ENCODE peak calls at places on chromosomes 7 and 10, in eight cellular contexts. C is breast epithelium, O is B cell, V is psoas muscle, X is choroid plexus epithelial cell, K is pancreas, Z is AG09309, I is Panc1. P is an unnamed sample.
A peak's percentile ranks its signal among the peaks of the same experiment; 100 is the strongest.

GRCh38 chr7:23267357-23267756 is 20.8 kb downstream of the GPNMB start:
- DNase-seq in C (no peak), O (no peak), V (no peak), X (no peak), K (no peak), Z (no peak), I (no peak), P (no peak)

GRCh38 chr7:117946201-117946633 is 73.0 kb upstream of the CTTNBP2 start:
- DNase-seq in C (no peak), O (no peak), V (no peak), X (peak; percentile 49), K (no peak), Z (no peak), I (no peak), P (no peak)

GRCh38 chr10:76432274-76433012 is 1001.0 kb downstream of the LRMDA start:
- DNase-seq in C (no peak), O (no peak), V (peak; percentile 53), X (peak; percentile 74), K (no peak), Z (no peak), I (no peak), P (no peak)

GRCh38 chr7:124532166-124532565 is 233.4 kb downstream of the GPR37 start:
- DNase-seq in C (no peak), O (no peak), V (no peak), X (peak; percentile 19), K (no peak), Z (no peak), I (no peak), P (no peak)

GRCh38 chr10:73625004-73625883 is 16.0 kb downstream of the MYOZ1 start:
- DNase-seq in C (no peak), O (no peak), V (no peak), X (peak; percentile 54), K (no peak), Z (no peak), I (no peak), P (no peak)

GRCh38 chr7:74141705-74142104 is 32.5 kb upstream of the EIF4H start:
- DNase-seq in C (no peak), O (no peak), V (no peak), X (no peak), K (no peak), Z (no peak), I (no peak), P (no peak)

GRCh38 chr10:3495281-3495680 is 289.7 kb downstream of the KLF6 start:
- DNase-seq in C (no peak), O (no peak), V (no peak), X (no peak), K (no peak), Z (no peak), I (no peak), P (no peak)

GRCh38 chr10:103442031-103442461 is 10.1 kb downstream of the CALHM2 start:
- DNase-seq in C (no peak), O (no peak), V (peak; percentile 66), X (peak; percentile 85), K (no peak), Z (peak; percentile 33), I (no peak), P (no peak)

GRCh38 chr10:24303522-24304310 is 94.8 kb downstream of the KIAA1217 start:
- DNase-seq in C (no peak), O (no peak), V (no peak), X (peak; percentile 39), K (no peak), Z (no peak), I (no peak), P (no peak)

GRCh38 chr10:58919927-58920654 is 256.4 kb upstream of the PHYHIPL start:
- DNase-seq in C (no peak), O (no peak), V (no peak), X (peak; percentile 96), K (no peak), Z (peak; percentile 50), I (peak; percentile 72), P (no peak)

GRCh38 chr10:60942604-60943269 is 1.2 kb downstream of the RHOBTB1 start:
- DNase-seq in C (no peak), O (peak; percentile 54), V (peak; percentile 61), X (peak; percentile 79), K (peak; percentile 35), Z (no peak), I (no peak), P (peak; percentile 26)

GRCh38 chr10:90857635-90858488 is at the start of gene HTR7:
- DNase-seq in C (no peak), O (peak; percentile 53), V (peak; percentile 76), X (peak; percentile 54), K (peak; percentile 56), Z (no peak), I (no peak), P (peak; percentile 34)

GRCh38 chr10:118950190-118950658 is 79.3 kb upstream of the NANOS1 start:
- DNase-seq in C (no peak), O (no peak), V (no peak), X (peak; percentile 22), K (no peak), Z (no peak), I (no peak), P (no peak)

GRCh38 chr7:128728608-128729007 is 10.6 kb upstream of the CALU start:
- DNase-seq in C (no peak), O (no peak), V (no peak), X (no peak), K (no peak), Z (no peak), I (no peak), P (no peak)

GRCh38 chr7:98250789-98251188 is 1.2 kb downstream of the TECPR1 start:
- DNase-seq in C (no peak), O (no peak), V (no peak), X (no peak), K (no peak), Z (no peak), I (no peak), P (no peak)

GRCh38 chr7:86653919-86654659 is 10.4 kb downstream of the GRM3 start:
- DNase-seq in C (no peak), O (no peak), V (no peak), X (peak; percentile 6), K (peak; percentile 21), Z (no peak), I (no peak), P (no peak)

GRCh38 chr7:47484923-47485639 is 96.8 kb downstream of the TNS3 start:
- DNase-seq in C (no peak), O (no peak), V (peak; percentile 78), X (no peak), K (no peak), Z (no peak), I (no peak), P (no peak)

GRCh38 chr10:102796407-102797176 is 40.6 kb downstream of the CYP17A1 start:
- DNase-seq in C (peak; percentile 79), O (peak; percentile 79), V (peak; percentile 94), X (peak; percentile 61), K (peak; percentile 31), Z (no peak), I (no peak), P (no peak)

GRCh38 chr10:74227697-74228424 is 76.8 kb downstream of the ADK start:
- DNase-seq in C (no peak), O (peak; percentile 38), V (no peak), X (peak; percentile 85), K (no peak), Z (no peak), I (no peak), P (no peak)

GRCh38 chr7:85184599-85185354 is 2.1 kb downstream of the SEMA3D start:
- DNase-seq in C (no peak), O (no peak), V (peak; percentile 32), X (peak; percentile 51), K (no peak), Z (no peak), I (no peak), P (peak; percentile 44)

GRCh38 chr10:120433176-120433575 is 23.9 kb upstream of the PLPP4 start:
- DNase-seq in C (no peak), O (no peak), V (no peak), X (no peak), K (no peak), Z (no peak), I (no peak), P (no peak)

DNA sequence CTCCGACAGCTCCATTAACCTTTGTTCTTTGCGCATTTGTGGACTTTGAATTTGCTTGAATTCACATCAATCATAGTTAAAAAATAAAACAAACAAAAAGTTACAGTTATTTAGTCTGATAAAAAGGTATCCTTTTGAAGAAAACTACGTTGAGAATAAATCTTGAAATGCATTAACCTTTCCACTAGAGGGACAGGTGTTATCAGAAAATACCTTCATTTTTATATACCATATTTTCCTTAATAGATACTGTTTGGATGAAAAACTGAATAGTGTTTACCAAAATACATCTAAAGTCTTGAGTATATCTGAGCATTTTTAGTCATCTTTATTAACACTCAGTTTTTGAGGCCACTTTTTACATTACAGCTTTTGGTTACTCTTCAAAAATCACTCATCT is 371.9 kb downstream of the ZWINT start:
- DNase-seq in C (no peak), O (no peak), V (no peak), X (no peak), K (no peak), Z (no peak), I (no peak), P (no peak)
- TF ChIP-seq CTCF in C (no peak), O (no peak), V (no peak), X (no peak), K (no peak), Z (no peak), I (no peak), P (no peak)

GRCh38 chr10:16916496-16916895 is 99.3 kb upstream of the RSU1 start:
- DNase-seq in C (no peak), O (no peak), V (no peak), X (no peak), K (no peak), Z (no peak), I (no peak), P (no peak)
- TF ChIP-seq CTCF in C (no peak), O (no peak), V (no peak), X (peak; percentile 1), K (no peak), Z (no peak), I (no peak), P (no peak)

DNA sequence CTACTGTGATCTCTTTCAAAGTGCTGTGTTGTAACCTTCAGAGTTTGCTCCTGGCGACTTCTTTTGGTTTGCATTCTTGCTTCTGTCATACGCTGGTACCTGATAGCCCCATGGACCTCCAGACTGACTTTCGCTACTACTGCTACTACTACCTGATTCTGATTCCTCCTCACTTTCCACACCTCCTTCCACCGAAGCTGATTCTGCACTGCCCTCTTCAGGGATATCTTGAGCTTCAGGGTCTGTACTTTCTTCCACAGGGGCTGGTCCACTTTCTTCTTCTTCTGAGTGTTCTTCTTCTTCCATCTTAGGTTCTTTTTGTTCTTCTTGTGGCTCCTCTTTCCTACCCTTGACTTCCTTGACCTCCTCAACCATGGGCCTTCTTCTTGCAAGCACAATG is 992.4 kb downstream of the PCDH15 start:
- DNase-seq in C (no peak), O (no peak), V (no peak), X (no peak), K (no peak), Z (no peak), I (no peak), P (no peak)
- TF ChIP-seq CTCF in C (no peak), O (no peak), V (no peak), X (no peak), K (no peak), Z (no peak), I (peak; percentile 12), P (no peak)

DNA sequence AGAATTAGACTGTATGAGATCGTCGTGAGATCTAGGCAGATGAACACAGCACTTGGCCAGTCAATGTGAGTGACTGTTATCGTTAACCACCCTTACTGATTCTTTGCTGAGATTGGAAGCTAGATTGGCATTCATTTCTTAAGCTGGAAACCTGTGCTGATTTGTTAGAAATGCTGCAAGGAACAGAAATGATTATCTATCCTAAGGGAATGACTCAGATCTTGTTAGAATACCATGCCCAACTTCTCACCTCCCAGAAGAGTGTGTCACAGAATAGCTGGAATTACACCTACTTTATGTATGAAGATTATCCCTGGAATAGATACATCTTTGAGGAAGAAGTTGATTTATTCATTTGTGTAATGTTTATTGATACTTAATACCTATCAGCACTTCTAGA is 275.2 kb downstream of the AUTS2 start:
- DNase-seq in C (no peak), O (no peak), V (no peak), X (no peak), K (no peak), Z (no peak), I (no peak), P (no peak)
- TF ChIP-seq CTCF in C (no peak), O (no peak), V (no peak), X (no peak), K (no peak), Z (no peak), I (no peak), P (no peak)

P was measured in omental fat pad.